ENCODE peak calls at places on chromosome 14, in seven cellular contexts. M is IMR-90, J is H9, K is neuronal stem cell, V is mesenchymal stem cell, G is trophoblast cell, I is H1. Z is an unnamed sample.

GRCh38 chr14:35374273-35374681 is 30.3 kb downstream of the NFKBIA start:
- DNase-seq in M (peak), J (no peak), K (no peak), V (peak), G (peak), I (no peak), Z (peak)

GRCh38 chr14:77980475-77981321 is 180.8 kb downstream of the ADCK1 start:
- DNase-seq in M (no peak), J (peak), K (no peak), V (no peak), G (no peak), I (peak), Z (peak)

GRCh38 chr14:42513837-42514236 is 907.2 kb downstream of the LRFN5 start:
- DNase-seq in M (no peak), J (no peak), K (no peak), V (no peak), G (no peak), I (no peak), Z (peak)

GRCh38 chr14:64995291-64995690 is 8.6 kb downstream of the FNTB start:
- DNase-seq in M (peak), J (no peak), K (no peak), V (peak), G (peak), I (no peak), Z (no peak)

GRCh38 chr14:101457936-101458535 is 103.3 kb upstream of the DIO3 start:
- DNase-seq in M (no peak), J (peak), K (peak), V (no peak), G (no peak), I (peak), Z (peak)

GRCh38 chr14:23095196-23096108 is at the start of gene C14orf119:
- DNase-seq in M (peak), J (peak), K (peak), V (peak), G (peak), I (no peak), Z (peak)

GRCh38 chr14:104383931-104384775 is 195.4 kb upstream of the C14orf180 start:
- DNase-seq in M (no peak), J (no peak), K (peak), V (no peak), G (no peak), I (no peak), Z (peak)

GRCh38 chr14:68020999-68021663 is 201.6 kb downstream of the RAD51B start:
- DNase-seq in M (no peak), J (no peak), K (no peak), V (no peak), G (no peak), I (no peak), Z (no peak)

GRCh38 chr14:37230551-37231194 is 32.9 kb downstream of the MIPOL1 start:
- DNase-seq in M (peak), J (no peak), K (peak), V (peak), G (no peak), I (no peak), Z (peak)

GRCh38 chr14:68157971-68158371 is 338.4 kb downstream of the RAD51B start:
- DNase-seq in M (peak), J (no peak), K (no peak), V (no peak), G (no peak), I (no peak), Z (no peak)

GRCh38 chr14:104954746-104955395 is 23.3 kb downstream of the AHNAK2 start:
- DNase-seq in M (no peak), J (no peak), K (no peak), V (no peak), G (no peak), I (no peak), Z (no peak)

GRCh38 chr14:91215381-91215780 is 29.1 kb downstream of the GPR68 start:
- DNase-seq in M (no peak), J (no peak), K (no peak), V (no peak), G (no peak), I (no peak), Z (no peak)

DNA sequence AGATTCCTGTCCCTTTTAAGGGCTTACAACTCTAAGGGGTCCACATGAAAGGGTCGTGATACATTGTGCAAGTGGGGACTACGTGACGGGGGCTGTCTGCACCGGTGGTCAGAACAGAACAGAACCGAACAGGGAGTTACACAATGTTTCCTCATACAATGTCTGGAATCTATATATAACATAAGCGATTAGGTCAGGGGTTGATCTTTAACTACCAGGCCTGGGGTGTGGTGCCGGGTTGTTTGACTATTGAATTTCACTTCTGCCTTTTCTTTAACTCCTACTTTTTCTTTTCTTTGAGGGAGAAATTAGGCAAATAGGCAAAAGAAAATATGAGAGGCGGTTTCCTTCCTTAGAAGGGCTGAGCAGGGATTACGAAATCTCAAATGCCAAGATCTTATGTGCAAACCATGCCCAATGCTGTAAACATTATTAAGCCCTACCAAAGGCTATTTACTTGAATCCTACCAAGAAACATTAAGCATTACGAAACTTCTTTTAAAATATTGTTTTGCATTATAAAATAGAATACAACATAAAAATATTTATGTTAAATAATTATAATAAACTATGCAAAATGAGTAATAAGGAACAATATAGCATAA is 140.3 kb downstream of the SLC38A6 start:
- DNase-seq in M (no peak), J (no peak), K (no peak), V (peak), G (no peak), I (no peak), Z (no peak)
- H2AK5ac ChIP-seq in M (peak), J (no peak), K (no peak), V (no peak), G (no peak), I (no peak), Z (no peak)

GRCh38 chr14:63179383-63179782 is 24.9 kb upstream of the RHOJ start:
- DNase-seq in M (no peak), J (no peak), K (no peak), V (no peak), G (no peak), I (no peak), Z (no peak)

GRCh38 chr14:63178912-63179311 is 25.3 kb upstream of the RHOJ start:
- DNase-seq in M (peak), J (no peak), K (no peak), V (no peak), G (peak), I (no peak), Z (no peak)

GRCh38 chr14:63180017-63180416 is 24.2 kb upstream of the RHOJ start:
- DNase-seq in M (peak), J (no peak), K (no peak), V (no peak), G (no peak), I (no peak), Z (no peak)

GRCh38 chr14:63174760-63175191 is 29.5 kb upstream of the RHOJ start:
- DNase-seq in M (peak), J (peak), K (peak), V (peak), G (peak), I (no peak), Z (peak)

GRCh38 chr14:63175531-63175930 is 28.7 kb upstream of the RHOJ start:
- DNase-seq in M (no peak), J (no peak), K (no peak), V (no peak), G (no peak), I (no peak), Z (no peak)
- H2BK120ac ChIP-seq in M (no peak), J (no peak), K (no peak), V (no peak), G (no peak), I (no peak), Z (no peak)

GRCh38 chr14:44109041-44109440 is 398.0 kb downstream of the FSCB start:
- DNase-seq in M (no peak), J (no peak), K (no peak), V (no peak), G (no peak), I (no peak), Z (no peak)

GRCh38 chr14:44108601-44109000 is 398.5 kb downstream of the FSCB start:
- DNase-seq in M (no peak), J (no peak), K (no peak), V (peak), G (no peak), I (no peak), Z (no peak)

GRCh38 chr14:44112774-44113460 is 394.2 kb downstream of the FSCB start:
- DNase-seq in M (no peak), J (no peak), K (no peak), V (peak), G (no peak), I (no peak), Z (no peak)

DNA sequence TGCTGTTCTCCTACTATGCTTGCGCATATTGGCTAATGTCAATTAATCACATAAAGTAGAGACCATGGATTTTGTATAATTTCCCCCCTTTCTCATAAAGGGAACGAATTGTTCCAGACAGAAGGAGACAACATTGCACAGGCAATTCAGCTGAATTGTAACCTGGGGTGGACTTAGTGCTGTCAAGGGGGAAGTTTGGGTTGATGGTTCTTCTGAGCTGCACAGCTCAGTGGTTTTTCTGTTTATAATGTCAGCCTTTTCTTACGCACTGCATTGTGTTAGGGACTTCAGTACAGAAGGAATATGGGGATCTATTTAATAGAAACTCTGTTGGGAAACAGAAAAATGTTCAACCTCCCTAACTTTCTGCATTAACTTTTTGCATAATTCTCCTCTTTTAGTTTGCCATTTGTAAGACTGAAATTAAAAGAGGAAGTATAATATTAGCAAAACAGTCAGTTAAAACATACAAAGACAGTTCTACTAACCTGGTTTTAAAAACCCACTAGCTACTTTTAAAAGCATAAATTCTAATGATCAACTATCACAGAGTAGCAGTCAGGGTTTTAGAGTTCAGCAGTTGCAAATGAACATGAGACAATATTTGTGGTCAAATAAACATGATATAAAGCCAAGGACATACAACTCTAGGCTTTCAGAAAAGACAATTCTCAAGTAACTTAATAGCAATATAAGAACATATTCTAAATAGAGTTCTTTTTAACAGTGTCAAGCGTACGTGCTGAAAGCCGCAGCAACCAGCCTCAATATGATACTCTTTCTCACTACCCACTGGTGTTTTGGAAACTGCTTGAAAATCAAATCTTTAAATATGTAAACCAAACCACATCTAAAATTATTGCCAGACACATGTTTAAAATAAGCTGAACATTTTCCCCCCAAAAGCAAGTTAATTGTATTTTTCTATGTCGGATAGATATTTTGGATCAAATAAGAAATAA is 393.0 kb downstream of the FSCB start:
- DNase-seq in M (no peak), J (no peak), K (no peak), V (no peak), G (no peak), I (no peak), Z (no peak)
- H3K27ac ChIP-seq in M (no peak), J (no peak), K (no peak), V (no peak), G (no peak), I (no peak), Z (no peak)

GRCh38 chr14:52888159-52888558 is 62.7 kb downstream of the FERMT2 start:
- DNase-seq in M (no peak), J (no peak), K (no peak), V (no peak), G (no peak), I (no peak), Z (no peak)

GRCh38 chr14:52879958-52880357 is 70.9 kb downstream of the FERMT2 start:
- DNase-seq in M (peak), J (no peak), K (no peak), V (no peak), G (no peak), I (no peak), Z (no peak)

GRCh38 chr14:52882824-52883223 is 68.0 kb downstream of the FERMT2 start:
- DNase-seq in M (no peak), J (no peak), K (no peak), V (no peak), G (peak), I (no peak), Z (no peak)

GRCh38 chr14:52885230-52885629 is 65.6 kb downstream of the FERMT2 start:
- DNase-seq in M (peak), J (no peak), K (no peak), V (peak), G (peak), I (no peak), Z (no peak)

GRCh38 chr14:52883658-52884057 is 67.2 kb downstream of the FERMT2 start:
- DNase-seq in M (no peak), J (no peak), K (no peak), V (no peak), G (no peak), I (no peak), Z (peak)
- H2AK5ac ChIP-seq in M (no peak), J (no peak), K (no peak), V (no peak), G (no peak), I (no peak), Z (no peak)

GRCh38 chr14:81323621-81324400 is 76.3 kb downstream of the STON2 start:
- DNase-seq in M (no peak), J (peak), K (no peak), V (no peak), G (peak), I (peak), Z (peak)
- H2BK120ac ChIP-seq in M (no peak), J (peak), K (no peak), V (no peak), G (peak), I (no peak), Z (no peak)

DNA sequence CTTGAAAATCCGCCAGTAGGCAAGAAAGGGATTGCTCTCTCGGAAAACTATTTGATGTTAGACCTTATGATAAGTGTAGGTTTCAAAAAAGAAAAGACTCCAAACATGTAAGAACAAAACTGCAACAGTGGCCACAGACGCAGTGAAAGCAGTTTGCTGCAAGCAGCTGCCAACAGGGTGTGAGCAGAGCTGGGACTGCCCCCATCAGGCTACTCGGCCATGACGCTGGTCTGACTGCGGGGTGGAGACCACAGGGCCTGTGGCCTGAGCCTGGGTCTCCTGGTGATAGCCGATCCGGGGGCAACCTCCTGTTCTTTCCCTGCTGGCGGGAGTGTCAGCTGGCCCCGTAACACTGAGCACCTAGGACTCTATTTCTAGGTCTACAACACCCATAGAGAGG is 63.2 kb downstream of the AMN start:
- DNase-seq in M (no peak), J (no peak), K (no peak), V (no peak), G (no peak), I (no peak), Z (no peak)
- H3K27ac ChIP-seq in M (no peak), J (no peak), K (no peak), V (no peak), G (no peak), I (no peak), Z (no peak)

DNA sequence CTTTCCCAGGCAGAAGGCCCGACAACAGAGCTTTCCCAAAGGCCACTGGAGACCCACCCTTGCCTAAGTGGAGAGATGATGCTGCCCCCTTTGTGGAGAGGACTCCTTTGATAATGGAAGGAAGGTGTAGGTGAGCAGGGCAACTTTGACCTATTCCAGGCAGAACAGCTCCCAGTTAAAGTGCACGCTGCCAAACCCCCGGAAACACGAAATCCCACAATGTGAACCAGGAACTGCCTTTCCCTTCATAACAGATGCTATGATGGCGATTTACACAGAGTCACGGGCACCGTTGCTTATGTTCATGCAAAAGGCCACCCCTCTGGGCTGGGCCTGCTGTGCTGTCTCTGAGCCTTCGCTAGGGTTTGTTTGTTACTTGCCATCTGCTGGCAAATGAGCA is 34.6 kb downstream of the PRIMA1 start:
- DNase-seq in M (no peak), J (no peak), K (no peak), V (no peak), G (no peak), I (no peak), Z (no peak)
- H2AK5ac ChIP-seq in M (no peak), J (no peak), K (no peak), V (no peak), G (no peak), I (no peak), Z (no peak)

GRCh38 chr14:92943855-92944570 is 21.1 kb downstream of the CHGA start:
- DNase-seq in M (peak), J (no peak), K (no peak), V (no peak), G (no peak), I (no peak), Z (no peak)

GRCh38 chr14:92942976-92943710 is 20.2 kb downstream of the CHGA start:
- DNase-seq in M (no peak), J (no peak), K (no peak), V (no peak), G (no peak), I (no peak), Z (no peak)

GRCh38 chr14:92945544-92945943 is 22.6 kb downstream of the CHGA start:
- DNase-seq in M (no peak), J (no peak), K (no peak), V (no peak), G (no peak), I (no peak), Z (no peak)

GRCh38 chr14:92945959-92946846 is 23.3 kb downstream of the CHGA start:
- DNase-seq in M (peak), J (no peak), K (no peak), V (no peak), G (no peak), I (no peak), Z (no peak)

DNA sequence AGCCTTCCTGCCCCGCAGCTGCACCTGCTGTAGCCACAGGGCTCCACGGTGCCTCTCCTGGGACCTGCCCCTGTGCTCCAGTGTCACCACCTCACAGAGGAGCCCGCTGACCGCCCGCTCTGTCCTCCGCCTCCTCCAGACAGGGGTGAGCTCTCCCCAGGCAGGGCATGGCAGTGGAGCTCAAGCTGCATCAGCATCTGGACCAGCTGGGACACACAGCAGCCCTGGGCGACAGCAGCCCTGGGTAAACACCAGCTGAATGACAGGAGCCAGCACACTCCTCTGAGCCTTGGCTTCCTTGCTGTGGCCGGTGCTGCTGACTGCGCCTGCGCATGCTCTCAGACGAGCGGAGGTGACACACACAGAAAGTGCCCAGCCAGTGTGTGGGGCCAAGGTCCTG is 22.0 kb downstream of the CHGA start:
- DNase-seq in M (no peak), J (no peak), K (no peak), V (no peak), G (no peak), I (no peak), Z (no peak)
- H2BK120ac ChIP-seq in M (no peak), J (no peak), K (peak), V (no peak), G (no peak), I (no peak), Z (no peak)

DNA sequence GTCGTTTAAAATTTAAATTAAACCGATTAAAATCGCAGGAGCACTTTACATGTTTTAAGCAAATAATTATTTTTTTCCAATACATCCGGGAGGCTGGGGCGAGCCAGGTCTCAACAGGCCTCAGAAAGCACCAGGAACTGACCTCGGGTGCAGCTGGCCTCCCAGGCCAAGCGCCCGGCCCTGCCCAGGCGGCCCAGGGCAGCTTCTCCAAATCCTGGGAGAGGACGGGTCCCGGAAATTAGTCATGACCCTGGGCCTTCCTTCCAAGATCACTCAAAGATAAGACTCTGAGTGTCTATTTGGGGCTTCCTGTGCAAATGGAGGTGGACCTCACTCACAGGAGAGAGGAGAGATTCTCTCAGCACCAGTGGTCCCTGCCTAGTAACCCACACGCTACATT is 177.1 kb downstream of the BCL11B start:
- DNase-seq in M (no peak), J (no peak), K (no peak), V (no peak), G (no peak), I (no peak), Z (no peak)
- H3K27ac ChIP-seq in M (no peak), J (no peak), K (no peak), V (no peak), G (no peak), I (no peak), Z (no peak)

Z was measured in mesendoderm.